ENCODE peak calls at places on chromosomes 2 and 18, in seven cellular contexts. Y is HCT116, D is SK-N-SH, F is HepG2, U is GM12878, T is K562, P is H1. K is an unnamed sample.

GRCh38 chr18:9547767-9548166 is 66.6 kb downstream of the PPP4R1 start:
- DNase-seq in Y (no peak), D (no peak), F (no peak), U (no peak), T (no peak), P (no peak), K (no peak)

GRCh38 chr2:62206024-62206423 is 10.1 kb downstream of the B3GNT2 start:
- DNase-seq in Y (no peak), D (no peak), F (no peak), U (no peak), T (no peak), P (no peak), K (no peak)

GRCh38 chr18:36153203-36153602 is 23.5 kb downstream of the ELP2 start:
- DNase-seq in Y (no peak), D (no peak), F (peak; percentile 23), U (no peak), T (no peak), P (no peak), K (no peak)

GRCh38 chr18:58195278-58195721 is 151.3 kb downstream of the NEDD4L start:
- DNase-seq in Y (no peak), D (no peak), F (no peak), U (no peak), T (no peak), P (peak; percentile 67), K (no peak)

GRCh38 chr18:44673256-44673950 is 7.3 kb upstream of the SETBP1 start:
- DNase-seq in Y (no peak), D (no peak), F (no peak), U (no peak), T (no peak), P (no peak), K (no peak)

GRCh38 chr2:62578837-62579640 is 73.0 kb upstream of the TMEM17 start:
- DNase-seq in Y (peak; percentile 77), D (no peak), F (peak; percentile 76), U (no peak), T (no peak), P (no peak), K (peak; percentile 78)

GRCh38 chr18:46702399-46702798 is 45.4 kb upstream of the LOXHD1 start:
- DNase-seq in Y (no peak), D (no peak), F (no peak), U (no peak), T (no peak), P (no peak), K (no peak)

GRCh38 chr2:95276244-95276887 is 2.1 kb downstream of the PROM2 start:
- DNase-seq in Y (no peak), D (no peak), F (no peak), U (no peak), T (no peak), P (no peak), K (no peak)

GRCh38 chr18:21117385-21118135 is 5.9 kb upstream of the ROCK1 start:
- DNase-seq in Y (no peak), D (no peak), F (no peak), U (no peak), T (peak; percentile 7), P (no peak), K (no peak)

GRCh38 chr2:10272464-10272863 is 30.2 kb upstream of the HPCAL1 start:
- DNase-seq in Y (no peak), D (no peak), F (no peak), U (no peak), T (peak; percentile 53), P (no peak), K (no peak)

GRCh38 chr18:32333781-32334180 is 136.9 kb downstream of the GAREM1 start:
- DNase-seq in Y (no peak), D (no peak), F (no peak), U (no peak), T (no peak), P (no peak), K (no peak)

DNA sequence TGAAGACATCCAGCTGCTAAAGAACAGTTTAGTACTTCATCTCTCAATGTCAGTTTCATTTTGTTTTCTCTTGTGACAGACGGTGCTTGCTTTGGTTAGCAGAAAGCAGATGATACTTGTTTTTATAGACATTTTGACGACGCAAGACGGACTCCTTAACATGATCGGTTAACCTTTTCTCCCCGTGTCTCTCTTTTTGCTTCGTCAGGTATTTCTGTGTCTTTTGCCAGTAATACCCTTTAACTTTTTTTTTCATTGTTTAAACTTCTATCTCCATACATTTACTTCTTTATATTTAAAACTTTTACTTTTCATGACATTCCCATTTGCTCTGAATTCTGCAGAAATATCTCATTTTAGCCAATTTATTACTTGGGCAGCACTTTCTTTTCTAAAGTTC is 57.9 kb downstream of the THSD7B start:
- DNase-seq in Y (no peak), D (no peak), F (no peak), U (no peak), T (no peak), P (no peak), K (no peak)
- H3K9me3 ChIP-seq in Y (no peaks in the 10 kb centered on the region), D (no peaks in the 10 kb centered on the region), F (no peaks in the 10 kb centered on the region), U (no peaks in the 10 kb centered on the region), T (no peaks in the 10 kb centered on the region), P (no peaks in the 10 kb centered on the region), K (no peaks in the 10 kb centered on the region)

DNA sequence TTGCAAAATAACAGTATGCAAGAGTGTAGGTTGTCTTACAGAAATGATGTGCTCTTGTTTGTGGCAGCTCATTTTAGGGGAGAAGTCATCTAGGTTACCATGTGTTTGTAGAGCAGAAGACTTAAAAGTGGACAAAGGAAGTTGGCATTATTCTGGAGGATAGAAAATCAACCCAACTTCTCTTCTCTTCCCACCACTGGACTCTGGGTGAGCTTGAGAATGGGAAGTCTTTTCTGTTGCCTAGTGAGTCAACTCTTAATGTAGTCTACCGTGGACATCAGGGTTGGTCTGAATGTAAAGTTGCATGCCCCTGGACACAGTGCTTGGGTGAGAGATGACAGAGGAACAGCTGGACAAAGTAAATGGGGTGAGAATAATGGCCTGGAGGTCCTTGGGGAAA is 98.3 kb downstream of the FMNL2 start:
- DNase-seq in Y (no peak), D (no peak), F (no peak), U (no peak), T (no peak), P (no peak), K (no peak)
- H3K4me1 ChIP-seq in Y (no peaks in the 10 kb centered on the region), D (peaks cover 17% of the 10 kb centered on the region), F (peaks cover 70% of the 10 kb centered on the region), U (no peaks in the 10 kb centered on the region), T (no peaks in the 10 kb centered on the region), P (peaks cover 26% of the 10 kb centered on the region), K (peaks cover 3% of the 10 kb centered on the region)

GRCh38 chr18:7096838-7097237 is 20.8 kb downstream of the LAMA1 start:
- DNase-seq in Y (no peak), D (peak; percentile 59), F (no peak), U (no peak), T (no peak), P (no peak), K (no peak)
- TF ChIP-seq SIN3A in Y (no peak), D (no peak), F (no peak), U (no peak), T (no peak), P (no peak), K (no peak)

GRCh38 chr2:116413659-116414058 is 1400.8 kb upstream of the DDX18 start:
- DNase-seq in Y (no peak), D (no peak), F (no peak), U (no peak), T (no peak), P (no peak), K (no peak)
- H3K9me3 ChIP-seq in Y (peaks cover 26% of the 10 kb centered on the region), D (no peaks in the 10 kb centered on the region), F (peaks cover 99% of the 10 kb centered on the region), U (no peaks in the 10 kb centered on the region), T (no peaks in the 10 kb centered on the region), P (no peaks in the 10 kb centered on the region), K (no peaks in the 10 kb centered on the region)

DNA sequence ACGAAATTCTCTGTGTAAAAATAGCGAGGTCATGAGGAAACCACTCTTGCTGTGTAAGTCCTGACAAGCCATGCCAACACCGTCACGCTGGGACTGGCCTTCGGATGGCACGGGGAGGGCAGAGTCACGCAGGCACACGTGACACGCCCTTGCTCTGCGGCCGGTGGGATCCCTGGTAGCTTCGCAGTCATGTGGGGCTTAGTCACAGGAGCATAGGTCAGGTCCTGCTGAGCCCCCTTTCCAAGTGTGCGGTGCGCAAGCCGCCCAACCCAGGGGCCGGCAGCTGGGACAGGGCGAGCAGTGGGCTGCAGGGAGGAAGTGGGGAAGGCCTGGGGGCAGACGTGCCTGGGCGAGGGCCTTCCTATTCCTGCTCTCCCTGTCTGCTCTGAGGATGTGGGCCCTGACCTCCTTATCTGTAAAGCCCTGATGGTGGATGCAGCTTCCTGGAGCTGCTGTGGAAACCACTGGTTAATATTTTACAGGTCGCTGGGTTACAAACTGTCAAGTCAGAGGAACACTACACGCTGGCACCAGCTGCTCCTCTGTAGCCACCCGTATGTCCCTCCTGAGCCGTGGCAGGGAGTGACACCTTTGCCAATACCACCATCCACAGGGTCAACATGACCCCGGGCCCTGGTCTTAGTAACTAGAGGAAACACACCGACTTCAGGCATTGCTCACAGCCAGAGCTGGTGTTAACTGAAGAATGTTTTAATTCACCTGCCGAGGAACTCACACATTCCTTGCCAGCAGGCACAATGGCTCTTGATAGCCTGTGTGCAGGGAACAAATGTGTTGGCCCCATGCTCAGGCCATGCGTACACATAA is 17.8 kb downstream of the MBP start:
- DNase-seq in Y (no peak), D (no peak), F (peak; percentile 93), U (no peak), T (peak; percentile 15), P (peak; percentile 43), K (no peak)
- H3K4me1 ChIP-seq in Y (peaks cover 21% of the 10 kb centered on the region), D (no peaks in the 10 kb centered on the region), F (peaks cover 54% of the 10 kb centered on the region), U (peaks cover 4% of the 10 kb centered on the region), T (no peaks in the 10 kb centered on the region), P (peaks cover 11% of the 10 kb centered on the region), K (peaks cover 76% of the 10 kb centered on the region)

GRCh38 chr2:64915510-64915900 is 73.7 kb upstream of the SLC1A4 start:
- DNase-seq in Y (no peak), D (no peak), F (no peak), U (no peak), T (no peak), P (no peak), K (no peak)

GRCh38 chr2:64918220-64918886 is 70.8 kb upstream of the SLC1A4 start:
- DNase-seq in Y (no peak), D (no peak), F (no peak), U (no peak), T (no peak), P (no peak), K (no peak)

GRCh38 chr2:64914247-64914646 is 75.0 kb upstream of the SLC1A4 start:
- DNase-seq in Y (no peak), D (no peak), F (no peak), U (no peak), T (no peak), P (no peak), K (no peak)

GRCh38 chr2:64913357-64913869 is 75.8 kb upstream of the SLC1A4 start:
- DNase-seq in Y (peak; percentile 53), D (peak; percentile 20), F (peak; percentile 47), U (no peak), T (peak; percentile 43), P (no peak), K (no peak)

GRCh38 chr2:64914735-64915509 is 74.3 kb upstream of the SLC1A4 start:
- DNase-seq in Y (no peak), D (no peak), F (no peak), U (peak; percentile 96), T (peak; percentile 50), P (no peak), K (no peak)
- TF ChIP-seq SIN3A in Y (no peak), D (no peak), F (no peak), U (peak; percentile 49), T (no peak), P (no peak), K (no peak)